ENCODE peak calls at places on chromosome 21, in nine cellular contexts. C is caudate nucleus; H is GM04504; Z is GM19239; L is hepatocyte; G is effector CD4-positive, alpha-beta T cell; S is A549; I is fibroblast of the aortic adventitia; X is EH. O is an unnamed sample.

GRCh38 chr21:41167348-41168342 is at the start of gene BACE2:
- DNase-seq in I (peak; percentile 70), G (no peak), H (peak; percentile 42), S (peak; percentile 72), X (peak; percentile 67), Z (peak; percentile 57), C (no peak), L (peak; percentile 91), O (peak; percentile 51)

GRCh38 chr21:32772281-32773047 is 909 bp upstream of the PAXBP1 start:
- DNase-seq in H (peak; percentile 10), X (peak; percentile 51), I (peak; percentile 42), S (no peak), C (no peak), Z (peak; percentile 31), L (peak; percentile 80), G (peak; percentile 19), O (peak; percentile 18)

GRCh38 chr21:41321908-41322495 is 5.4 kb downstream of the FAM3B start:
- DNase-seq in H (no peak), S (no peak), X (no peak), Z (no peak), C (no peak), I (no peak), L (peak; percentile 27), G (no peak), O (peak; percentile 12)

GRCh38 chr21:44074315-44074958 is 32.8 kb upstream of the PWP2 start:
- DNase-seq in X (no peak), C (no peak), Z (no peak), L (no peak), S (no peak), I (no peak), H (no peak), G (no peak), O (no peak)

GRCh38 chr21:42195378-42196031 is 23.4 kb upstream of the ABCG1 start:
- DNase-seq in C (no peak), X (peak; percentile 4), H (no peak), I (peak; percentile 49), G (no peak), Z (no peak), L (no peak), S (no peak), O (no peak)

GRCh38 chr21:44448651-44449131 is 6.6 kb upstream of the LRRC3 start:
- DNase-seq in I (no peak), H (no peak), G (peak; percentile 0), Z (no peak), X (no peak), S (no peak), L (no peak), C (no peak), O (no peak)

GRCh38 chr21:44930543-44930981 is 9.3 kb upstream of the SLX9 start:
- DNase-seq in G (peak; percentile 59), S (no peak), X (no peak), C (no peak), H (no peak), L (no peak), I (no peak), Z (no peak), O (no peak)

GRCh38 chr21:40575983-40576382 is 271.0 kb downstream of the DSCAM start:
- DNase-seq in I (no peak), C (no peak), Z (no peak), G (no peak), S (no peak), H (no peak), X (peak; percentile 43), L (no peak), O (no peak)

GRCh38 chr21:31078796-31079195 is 40.5 kb upstream of the KRTAP19-8 start:
- DNase-seq in H (no peak), L (no peak), C (no peak), I (peak; percentile 41), G (no peak), Z (no peak), S (no peak), X (no peak), O (no peak)

GRCh38 chr21:43306911-43307676 is 119.8 kb downstream of the SIK1 start:
- DNase-seq in X (peak; percentile 69), Z (no peak), S (peak; percentile 56), I (no peak), H (no peak), G (no peak), C (no peak), L (peak; percentile 69), O (no peak)

GRCh38 chr21:20996421-20997307 is 1.5 kb upstream of the NCAM2 start:
- DNase-seq in H (no peak), Z (no peak), I (no peak), C (no peak), L (peak; percentile 5), S (no peak), G (no peak), X (peak; percentile 4), O (no peak)

GRCh38 chr21:41664881-41665765 is 101.7 kb downstream of the RIPK4 start:
- DNase-seq in H (peak; percentile 93), X (peak; percentile 98), Z (no peak), C (no peak), S (no peak), L (no peak), I (peak; percentile 76), G (no peak), O (peak; percentile 26)

GRCh38 chr21:19122371-19122770 is 718.8 kb upstream of the TMPRSS15 start:
- DNase-seq in Z (no peak), C (no peak), L (no peak), H (no peak), I (no peak), X (no peak), S (no peak), G (no peak), O (no peak)

GRCh38 chr21:44489962-44490361 is 34.7 kb downstream of the LRRC3 start:
- DNase-seq in L (no peak), X (no peak), S (no peak), I (no peak), Z (no peak), C (no peak), G (no peak), H (no peak), O (no peak)

GRCh38 chr21:28235169-28235892 is 757.3 kb downstream of the LTN1 start:
- DNase-seq in H (no peak), S (no peak), L (no peak), X (no peak), I (peak; percentile 55), G (no peak), C (no peak), Z (no peak), O (no peak)

GRCh38 chr21:45952974-45953373 is 28.6 kb upstream of the COL6A1 start:
- DNase-seq in G (no peak), X (no peak), I (no peak), S (no peak), Z (no peak), H (no peak), L (no peak), C (no peak), O (no peak)

GRCh38 chr21:45542667-45543370 is 579 bp upstream of the SLC19A1 start:
- DNase-seq in G (peak; percentile 3), Z (no peak), C (no peak), H (no peak), I (no peak), S (no peak), L (no peak), X (no peak), O (no peak)

GRCh38 chr21:46099476-46099875 is 1.6 kb downstream of the COL6A2 start:
- DNase-seq in H (no peak), S (no peak), X (peak; percentile 56), L (peak; percentile 55), G (no peak), I (peak; percentile 52), C (no peak), Z (peak; percentile 2), O (no peak)

GRCh38 chr21:46079357-46080170 is 18.3 kb upstream of the COL6A2 start:
- DNase-seq in X (peak; percentile 98), H (peak; percentile 93), Z (no peak), I (peak; percentile 86), L (peak; percentile 63), G (no peak), S (no peak), C (no peak), O (no peak)

GRCh38 chr21:44357064-44357837 is 3.8 kb downstream of the TRPM2 start:
- DNase-seq in Z (no peak), X (no peak), L (no peak), G (no peak), C (no peak), H (no peak), S (no peak), I (no peak), O (no peak)

GRCh38 chr21:22855581-22855980 is 1857.4 kb downstream of the NCAM2 start:
- DNase-seq in I (no peak), S (no peak), Z (no peak), G (no peak), X (no peak), L (no peak), C (no peak), H (no peak), O (no peak)

GRCh38 chr21:29786509-29786908 is 153.3 kb downstream of the GRIK1 start:
- DNase-seq in I (no peak), G (no peak), L (no peak), C (no peak), X (no peak), Z (no peak), S (no peak), H (no peak), O (no peak)

O was measured in HT-29.